ENCODE peak calls at places on chromosomes 13 and 19, in nine cellular contexts. V is stimulated activated CD8-positive, alpha-beta memory T cell treated with anti-CD3 and anti-CD28 coated beads, Interleukin-2, amount 100 ng/mL, for 48 hours; Y is stimulated activated CD4-positive, alpha-beta T cell treated with anti-CD3 and anti-CD28 coated beads, Interleukin-1b, Interleukin-23, amount 100 ng/mL, for 24 hours; H is mesothelial cell of epicardium; P is anterior cingulate cortex; S is mesenchymal stem cell; J is lower lobe of right lung; Z is GM19239; L is T-helper 2 cell. F is an unnamed sample.

GRCh38 chr13:113040031-113040430 is 65.6 kb upstream of the F7 start:
- DNase-seq in V (no peak), Y (no peak), H (no peak), P (no peak), S (no peak), J (no peak), Z (no peak), L (no peak), F (no peak)

GRCh38 chr19:14248578-14249011 is 42.6 kb upstream of the ADGRL1 start:
- DNase-seq in V (no peak), Y (peak; percentile 26), H (peak; percentile 78), P (peak; percentile 54), S (peak; percentile 55), J (no peak), Z (no peak), L (peak; percentile 36), F (peak; percentile 35)

GRCh38 chr19:1796395-1797142 is 15.5 kb downstream of the ATP8B3 start:
- DNase-seq in V (no peak), Y (no peak), H (no peak), P (no peak), S (no peak), J (no peak), Z (no peak), L (no peak), F (no peak)

GRCh38 chr19:52007436-52007804 is 591 bp downstream of the ZNF615 start:
- DNase-seq in V (no peak), Y (no peak), H (no peak), P (no peak), S (no peak), J (no peak), Z (no peak), L (no peak), F (no peak)

GRCh38 chr19:16938211-16938610 is 49.4 kb downstream of the F2RL3 start:
- DNase-seq in V (no peak), Y (no peak), H (no peak), P (no peak), S (no peak), J (no peak), Z (no peak), L (no peak), F (no peak)

GRCh38 chr13:87674143-87674772 is 3.1 kb downstream of the SLITRK5 start:
- DNase-seq in V (no peak), Y (no peak), H (no peak), P (no peak), S (peak; percentile 25), J (no peak), Z (no peak), L (no peak), F (no peak)

GRCh38 chr13:111474136-111475002 is 153.9 kb downstream of the TEX29 start:
- DNase-seq in V (no peak), Y (no peak), H (peak; percentile 36), P (no peak), S (peak; percentile 33), J (no peak), Z (peak; percentile 44), L (peak; percentile 13), F (peak; percentile 49)

GRCh38 chr13:99356216-99357089 is 49.3 kb upstream of the GPR183 start:
- DNase-seq in V (no peak), Y (no peak), H (no peak), P (no peak), S (peak; percentile 97), J (peak; percentile 56), Z (no peak), L (peak; percentile 95), F (peak; percentile 56)

GRCh38 chr19:44741258-44741731 is 7.2 kb upstream of the BCL3 start:
- DNase-seq in V (no peak), Y (no peak), H (no peak), P (no peak), S (peak; percentile 57), J (no peak), Z (no peak), L (no peak), F (no peak)

GRCh38 chr13:20349564-20350379 is 117.7 kb upstream of the GJB6 start:
- DNase-seq in V (no peak), Y (no peak), H (no peak), P (no peak), S (no peak), J (no peak), Z (no peak), L (no peak), F (no peak)

GRCh38 chr13:43170497-43170896 is 147.1 kb downstream of the DNAJC15 start:
- DNase-seq in V (no peak), Y (no peak), H (no peak), P (no peak), S (no peak), J (no peak), Z (no peak), L (no peak), F (no peak)

GRCh38 chr19:4851551-4852290 is 15.7 kb downstream of the PLIN3 start:
- DNase-seq in V (peak; percentile 67), Y (peak; percentile 71), H (peak; percentile 78), P (peak; percentile 10), S (peak; percentile 59), J (peak; percentile 74), Z (peak; percentile 73), L (peak; percentile 55), F (peak; percentile 67)

GRCh38 chr19:525029-525428 is 6.5 kb upstream of the CDC34 start:
- DNase-seq in V (no peak), Y (no peak), H (no peak), P (no peak), S (no peak), J (no peak), Z (no peak), L (no peak), F (no peak)

GRCh38 chr19:5966215-5966614 is 11.7 kb downstream of the RANBP3 start:
- DNase-seq in V (no peak), Y (no peak), H (no peak), P (no peak), S (peak; percentile 90), J (no peak), Z (no peak), L (no peak), F (no peak)